ENCODE peak calls at places on chromosomes 3 and 15, in five cellular contexts. J is right atrium auricular region, D is AG10803, R is suprapubic skin, T is right lobe of liver. Z is an unnamed sample.

GRCh38 chr15:59282515-59283337 is 76.1 kb downstream of the LDHAL6B start:
- DNase-seq in J (no peak), D (no peak), R (no peak), T (no peak), Z (no peak)

GRCh38 chr15:41605566-41605965 is 46.6 kb downstream of the TYRO3 start:
- DNase-seq in J (no peak), D (peak), R (no peak), T (no peak), Z (no peak)

GRCh38 chr3:71447803-71448202 is 135.7 kb downstream of the FOXP1 start:
- DNase-seq in J (no peak), D (no peak), R (no peak), T (no peak), Z (no peak)

GRCh38 chr3:15520185-15520584 is 1.3 kb downstream of the COLQ start:
- DNase-seq in J (no peak), D (no peak), R (peak), T (no peak), Z (peak)

GRCh38 chr3:182793663-182794454 is 555 bp downstream of the ATP11B start:
- DNase-seq in J (no peak), D (peak), R (no peak), T (peak), Z (no peak)

GRCh38 chr15:41971089-41971892 is 1.1 kb downstream of the EHD4 start:
- DNase-seq in J (peak), D (peak), R (peak), T (peak), Z (no peak)

GRCh38 chr3:81024560-81024959 is 736.9 kb downstream of the GBE1 start:
- DNase-seq in J (no peak), D (no peak), R (no peak), T (no peak), Z (no peak)

GRCh38 chr15:64635486-64635815 is 139.9 kb downstream of the RBPMS2 start:
- DNase-seq in J (peak), D (peak), R (no peak), T (no peak), Z (no peak)

GRCh38 chr3:33932010-33932764 is 133.8 kb downstream of the PDCD6IP start:
- DNase-seq in J (no peak), D (no peak), R (no peak), T (no peak), Z (no peak)

GRCh38 chr15:39720721-39721611 is 61.7 kb downstream of the FSIP1 start:
- DNase-seq in J (no peak), D (peak), R (no peak), T (no peak), Z (no peak)

GRCh38 chr3:129001817-129002572 is 891 bp downstream of the EFCC1 start:
- DNase-seq in J (no peak), D (no peak), R (no peak), T (no peak), Z (no peak)

GRCh38 chr3:51975857-51976549 is 1.1 kb downstream of the ABHD14A start:
- DNase-seq in J (peak), D (peak), R (peak), T (peak), Z (no peak)

GRCh38 chr3:42176635-42177034 is 85.5 kb downstream of the TRAK1 start:
- DNase-seq in J (no peak), D (no peak), R (no peak), T (no peak), Z (no peak)

GRCh38 chr3:31704651-31705179 is 172.0 kb downstream of the STT3B start:
- DNase-seq in J (peak), D (peak), R (no peak), T (peak), Z (no peak)

GRCh38 chr3:134640872-134641470 is 9.9 kb downstream of the KY start:
- DNase-seq in J (peak), D (peak), R (peak), T (no peak), Z (no peak)

GRCh38 chr3:105944721-105945120 is 75.9 kb upstream of the CBLB start:
- DNase-seq in J (no peak), D (peak), R (no peak), T (no peak), Z (no peak)

GRCh38 chr15:73265536-73266153 is 103.1 kb downstream of the HCN4 start:
- DNase-seq in J (no peak), D (peak), R (no peak), T (no peak), Z (no peak)

GRCh38 chr3:152272771-152273242 is 4.1 kb downstream of the MBNL1 start:
- DNase-seq in J (no peak), D (peak), R (no peak), T (no peak), Z (no peak)

GRCh38 chr3:10561942-10562565 is 56.7 kb upstream of the ATP2B2 start:
- DNase-seq in J (no peak), D (no peak), R (peak), T (no peak), Z (no peak)

GRCh38 chr3:73298243-73299183 is 237.1 kb downstream of the EBLN2 start:
- DNase-seq in J (no peak), D (no peak), R (no peak), T (no peak), Z (no peak)

GRCh38 chr3:150073513-150073912 is 102.8 kb upstream of the PFN2 start:
- DNase-seq in J (no peak), D (no peak), R (no peak), T (no peak), Z (no peak)

GRCh38 chr3:78244136-78244535 is 1204.2 kb downstream of the ROBO2 start:
- DNase-seq in J (no peak), D (no peak), R (no peak), T (no peak), Z (no peak)

GRCh38 chr3:151383956-151384355 is 597 bp downstream of the P2RY12 start:
- DNase-seq in J (no peak), D (no peak), R (no peak), T (no peak), Z (no peak)

GRCh38 chr15:26146162-26146561 is 283.0 kb upstream of the ATP10A start:
- DNase-seq in J (no peak), D (no peak), R (no peak), T (no peak), Z (no peak)

GRCh38 chr3:188468672-188469071 is 314.7 kb downstream of the LPP start:
- DNase-seq in J (peak), D (peak), R (peak), T (no peak), Z (no peak)

GRCh38 chr15:85689729-85690128 is 105.0 kb downstream of the KLHL25 start:
- DNase-seq in J (no peak), D (peak), R (no peak), T (peak), Z (no peak)

GRCh38 chr3:130839815-130840214 is 54.1 kb upstream of the ATP2C1 start:
- DNase-seq in J (no peak), D (no peak), R (no peak), T (no peak), Z (no peak)

GRCh38 chr3:7207092-7207491 is 346.2 kb downstream of the GRM7 start:
- DNase-seq in J (no peak), D (no peak), R (no peak), T (no peak), Z (no peak)

GRCh38 chr3:129592362-129593150 is 13.9 kb downstream of the PLXND1 start:
- DNase-seq in J (peak), D (no peak), R (no peak), T (peak), Z (peak)

GRCh38 chr3:65871305-65872141 is 167.2 kb downstream of the MAGI1 start:
- DNase-seq in J (no peak), D (no peak), R (no peak), T (peak), Z (no peak)

DNA sequence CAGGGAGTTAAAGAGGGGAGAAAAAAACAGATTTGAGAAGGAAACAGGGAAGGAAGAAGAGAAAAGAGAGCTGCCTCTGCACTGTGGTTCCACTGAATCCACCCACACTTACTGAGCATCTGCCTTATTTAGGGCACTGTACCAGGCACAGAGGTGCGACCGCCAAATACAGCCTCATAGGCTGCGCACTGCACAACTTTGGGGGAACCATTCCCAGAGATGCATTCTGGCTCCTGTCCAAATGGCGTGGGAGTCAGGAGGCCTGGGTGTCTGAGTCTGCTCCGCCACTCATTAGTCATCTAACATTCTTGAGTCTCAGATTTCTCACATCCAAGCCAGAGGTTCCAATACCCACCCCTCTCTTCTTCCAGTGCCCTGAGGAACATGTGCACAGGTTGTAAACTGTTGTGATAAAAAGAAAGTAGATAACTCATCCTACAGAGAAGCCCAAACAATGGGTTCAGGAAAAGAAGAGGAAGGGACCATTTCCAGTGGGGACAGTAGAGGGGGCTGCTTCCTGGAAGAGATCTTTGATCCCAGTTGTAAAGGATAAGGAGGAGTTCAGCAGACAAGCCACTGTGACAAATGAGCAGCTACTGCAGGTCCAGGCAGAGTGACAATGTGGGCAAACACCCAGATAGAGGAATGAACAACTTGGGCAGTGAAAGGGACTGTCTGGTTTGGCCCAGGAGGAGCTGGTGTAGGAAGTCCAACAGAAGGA is 254.6 kb downstream of the UACA start:
- DNase-seq in J (no peak), D (peak), R (no peak), T (no peak), Z (peak)
- TF ChIP-seq CTCF in J (no peak), D (no peak), R (no peak), T (no peak), Z (no peak)

DNA sequence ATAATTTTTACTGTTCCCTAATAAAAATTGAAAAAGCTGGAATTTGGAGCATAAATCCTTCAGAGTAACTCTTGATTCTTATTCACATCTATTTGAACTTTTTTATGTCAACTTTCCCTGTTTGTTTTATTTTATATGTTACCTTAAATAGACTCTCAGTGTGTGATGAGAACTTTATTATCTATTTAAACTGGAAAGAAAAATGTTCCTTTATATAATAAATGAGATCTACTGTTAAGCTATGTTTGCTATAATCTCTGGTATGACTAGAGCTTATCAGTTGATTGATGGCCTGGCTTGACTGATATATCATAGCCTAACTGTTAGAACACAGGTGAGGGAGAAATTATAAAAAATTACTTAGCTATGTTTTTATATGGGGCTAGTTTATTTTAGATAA is 330.6 kb upstream of the EPHA6 start:
- DNase-seq in J (no peak), D (no peak), R (no peak), T (no peak), Z (no peak)
- TF ChIP-seq CTCF in J (no peak), D (no peak), R (no peak), T (no peak), Z (no peak)

DNA sequence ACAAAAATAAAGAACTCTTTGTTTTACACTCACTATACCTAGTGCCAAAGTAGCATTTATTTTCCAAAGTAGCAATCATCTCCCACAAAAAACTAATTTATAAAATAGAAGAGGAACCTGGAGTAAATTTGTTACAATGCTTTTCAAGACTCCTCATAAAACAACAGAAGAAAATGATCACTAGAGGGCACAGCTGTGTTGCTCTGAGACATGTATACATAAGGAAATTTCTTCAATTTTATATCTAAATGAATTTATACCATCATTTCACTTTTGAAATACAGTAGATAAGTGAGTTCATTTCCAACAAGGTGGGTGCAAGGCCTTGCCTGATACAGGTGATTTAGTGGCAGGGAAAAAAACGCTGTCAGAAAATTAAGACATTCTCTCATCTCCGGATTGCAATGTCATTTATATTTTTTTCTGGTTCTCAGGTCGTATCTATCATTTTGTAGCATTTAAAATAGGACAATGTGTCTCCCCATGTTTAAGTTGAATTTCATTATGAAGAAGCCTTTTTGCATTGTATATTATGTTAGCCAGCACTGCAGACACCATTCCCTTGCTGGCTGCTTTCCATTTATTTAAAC is 25.3 kb upstream of the ARHGEF26 start:
- DNase-seq in J (no peak), D (peak), R (no peak), T (no peak), Z (no peak)
- TF ChIP-seq CTCF in J (peak), D (peak), R (peak), T (peak), Z (peak)

GRCh38 chr3:153901152-153901551 is 220.0 kb upstream of the ARHGEF26 start:
- DNase-seq in J (no peak), D (peak), R (no peak), T (no peak), Z (no peak)
- TF ChIP-seq CTCF in J (no peak), D (no peak), R (no peak), T (no peak), Z (no peak)

GRCh38 chr15:69590932-69591524 is 138.4 kb downstream of the RPLP1 start:
- DNase-seq in J (no peak), D (no peak), R (no peak), T (no peak), Z (no peak)

GRCh38 chr15:69593981-69594966 is 141.7 kb downstream of the RPLP1 start:
- DNase-seq in J (peak), D (peak), R (no peak), T (peak), Z (peak)

GRCh38 chr15:69593488-69593887 is 140.9 kb downstream of the RPLP1 start:
- DNase-seq in J (no peak), D (no peak), R (no peak), T (no peak), Z (no peak)

GRCh38 chr15:69591905-69592508 is 139.4 kb downstream of the RPLP1 start:
- DNase-seq in J (no peak), D (no peak), R (no peak), T (no peak), Z (no peak)

GRCh38 chr15:69592954-69593353 is 140.3 kb downstream of the RPLP1 start:
- DNase-seq in J (no peak), D (no peak), R (no peak), T (no peak), Z (no peak)
- TF ChIP-seq CTCF in J (no peak), D (no peak), R (no peak), T (no peak), Z (no peak)

GRCh38 chr3:120181632-120182031 is 87.4 kb upstream of the GSK3B start:
- DNase-seq in J (no peak), D (no peak), R (no peak), T (no peak), Z (no peak)

GRCh38 chr3:120177907-120178306 is 83.7 kb upstream of the GSK3B start:
- DNase-seq in J (no peak), D (peak), R (no peak), T (no peak), Z (no peak)

GRCh38 chr3:120180731-120181412 is 86.6 kb upstream of the GSK3B start:
- DNase-seq in J (no peak), D (no peak), R (no peak), T (no peak), Z (no peak)

GRCh38 chr3:120177151-120177550 is 82.9 kb upstream of the GSK3B start:
- DNase-seq in J (peak), D (peak), R (no peak), T (no peak), Z (no peak)

GRCh38 chr3:120182613-120183524 is 88.6 kb upstream of the GSK3B start:
- DNase-seq in J (no peak), D (peak), R (no peak), T (no peak), Z (no peak)
- TF ChIP-seq CTCF in J (peak), D (peak), R (no peak), T (peak), Z (peak)

DNA sequence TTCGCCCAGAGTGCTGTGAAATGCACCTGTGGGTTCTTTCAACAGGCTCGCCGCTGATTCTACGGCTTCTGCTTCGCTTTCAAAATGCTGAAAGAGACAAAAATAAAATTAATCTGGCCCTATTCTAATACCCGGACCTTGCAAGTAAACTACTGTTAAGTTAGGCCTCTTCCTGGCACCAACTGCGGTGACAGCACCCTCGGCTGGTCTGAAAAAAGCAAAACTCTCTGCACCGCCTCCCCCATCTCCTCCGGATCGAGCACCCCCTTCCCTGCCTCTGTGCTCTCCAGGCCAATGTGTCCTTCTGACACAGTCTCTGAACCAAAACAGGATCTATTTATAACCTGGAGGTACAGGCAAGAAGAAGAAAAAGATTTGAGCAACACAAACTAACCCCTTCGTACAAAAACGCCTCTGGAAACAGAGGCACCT is 1.1 kb downstream of the ATOSA start:
- DNase-seq in J (peak), D (peak), R (no peak), T (peak), Z (no peak)
- TF ChIP-seq CTCF in J (peak), D (peak), R (no peak), T (no peak), Z (no peak)

DNA sequence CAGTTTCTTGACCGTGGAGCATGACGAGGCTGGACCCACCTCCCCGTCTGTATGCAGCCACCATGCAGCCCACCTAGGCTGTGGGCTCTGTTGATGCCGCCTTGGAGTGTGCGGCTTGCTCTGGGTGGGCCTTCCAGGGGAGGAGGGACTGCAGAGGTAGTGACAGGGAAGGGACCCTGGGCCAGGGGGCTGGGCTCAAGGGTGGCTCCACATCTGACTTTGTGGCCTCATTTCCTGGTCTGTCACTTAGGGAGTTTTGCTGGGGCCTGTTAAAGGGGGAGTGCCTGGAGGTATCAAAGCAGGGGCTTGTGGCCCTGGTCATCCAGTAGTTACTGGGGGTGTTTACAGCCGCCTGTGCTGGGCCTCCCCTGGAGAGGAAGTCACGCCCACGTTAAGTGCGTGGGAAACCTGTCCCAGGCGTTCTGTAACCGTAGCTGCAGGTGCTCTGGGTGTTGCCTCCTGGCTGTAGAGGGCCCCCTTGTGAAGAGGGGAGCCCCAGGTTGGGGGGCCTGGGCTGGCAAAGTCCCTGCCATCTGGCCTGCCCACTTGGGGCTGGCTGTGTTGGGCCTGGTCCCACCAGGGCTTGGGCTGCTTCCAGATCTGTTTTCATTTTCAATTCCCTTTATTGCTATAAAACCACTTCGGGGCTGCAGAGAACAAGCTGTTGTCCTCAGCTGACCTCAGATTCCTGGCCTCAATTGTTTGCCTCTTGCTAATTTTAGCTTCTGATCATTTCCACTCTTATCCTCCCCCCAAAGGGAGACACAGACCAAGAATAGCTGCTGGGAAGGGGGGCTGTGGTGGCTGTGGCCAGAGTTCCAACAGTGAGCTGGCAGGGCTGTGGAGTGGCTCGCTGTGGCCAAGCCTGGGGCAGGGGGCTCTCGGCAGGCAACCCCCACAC is 26.5 kb downstream of the KLF13 start:
- DNase-seq in J (no peak), D (peak), R (no peak), T (no peak), Z (no peak)
- TF ChIP-seq CTCF in J (peak), D (no peak), R (no peak), T (no peak), Z (no peak)